ENCODE peak calls at places on chromosomes 2 and 18, in four cellular contexts. One of them, this sample, is unnamed.
A peak's percentile ranks its signal among the peaks of the same experiment; 100 is the strongest.

GRCh38 chr18:48862116-48862515 is 88.6 kb downstream of the SMAD7 start:
- DNase-seq in NCI-H1105 treated with DMSO at 0.1 percent for 48 hours: no peak
- DNase-seq in AG09309: no peak
- DNase-seq in CD4-positive, alpha-beta T cell: no peak
- DNase-seq in this sample: no peak

GRCh38 chr2:98123286-98123685 is 36.3 kb downstream of the VWA3B start:
- DNase-seq in NCI-H1105 treated with DMSO at 0.1 percent for 48 hours: no peak
- DNase-seq in AG09309: no peak
- DNase-seq in CD4-positive, alpha-beta T cell: no peak
- DNase-seq in this sample: no peak

GRCh38 chr2:194079989-194080388 is 1577.0 kb upstream of the SLC39A10 start:
- DNase-seq in NCI-H1105 treated with DMSO at 0.1 percent for 48 hours: no peak
- DNase-seq in AG09309: no peak
- DNase-seq in CD4-positive, alpha-beta T cell: no peak
- DNase-seq in this sample: no peak

GRCh38 chr2:131104487-131105155 is 515 bp upstream of the PLEKHB2 start:
- DNase-seq in NCI-H1105 treated with DMSO at 0.1 percent for 48 hours: peak; percentile 84
- DNase-seq in AG09309: no peak
- DNase-seq in CD4-positive, alpha-beta T cell: peak; percentile 6
- DNase-seq in this sample: peak; percentile 75

GRCh38 chr2:60364441-60364840 is 189.0 kb downstream of the BCL11A start:
- DNase-seq in NCI-H1105 treated with DMSO at 0.1 percent for 48 hours: peak; percentile 76
- DNase-seq in AG09309: no peak
- DNase-seq in CD4-positive, alpha-beta T cell: no peak
- DNase-seq in this sample: no peak

GRCh38 chr2:47077442-47078117 is 77.5 kb downstream of the STPG4 start:
- DNase-seq in NCI-H1105 treated with DMSO at 0.1 percent for 48 hours: no peak
- DNase-seq in AG09309: no peak
- DNase-seq in CD4-positive, alpha-beta T cell: no peak
- DNase-seq in this sample: no peak

GRCh38 chr2:99000708-99001107 is 64.7 kb upstream of the CRACDL start:
- DNase-seq in NCI-H1105 treated with DMSO at 0.1 percent for 48 hours: no peak
- DNase-seq in AG09309: no peak
- DNase-seq in CD4-positive, alpha-beta T cell: no peak
- DNase-seq in this sample: no peak

GRCh38 chr2:181683518-181684453 is 3.5 kb upstream of the NEUROD1 start:
- DNase-seq in NCI-H1105 treated with DMSO at 0.1 percent for 48 hours: no peak
- DNase-seq in AG09309: no peak
- DNase-seq in CD4-positive, alpha-beta T cell: no peak
- DNase-seq in this sample: peak; percentile 93

GRCh38 chr2:105410554-105410953 is 11.7 kb upstream of the FHL2 start:
- DNase-seq in NCI-H1105 treated with DMSO at 0.1 percent for 48 hours: no peak
- DNase-seq in AG09309: no peak
- DNase-seq in CD4-positive, alpha-beta T cell: no peak
- DNase-seq in this sample: no peak

GRCh38 chr2:98378901-98379300 is 32.6 kb downstream of the CNGA3 start:
- DNase-seq in NCI-H1105 treated with DMSO at 0.1 percent for 48 hours: no peak
- DNase-seq in AG09309: no peak
- DNase-seq in CD4-positive, alpha-beta T cell: no peak
- DNase-seq in this sample: no peak

This sample was measured in WERI-Rb-1.